ENCODE peak calls at places on chromosomes 1 and 21, in five cellular contexts. Q is colonic mucosa, B is GM23338, E is adrenal gland, J is neural progenitor cell. T is an unnamed sample.

GRCh38 chr1:109783436-109783835 is 19.7 kb upstream of the EPS8L3 start:
- DNase-seq in Q (no peak), B (peak; percentile 31), E (no peak), J (peak; percentile 37), T (no peak)

GRCh38 chr1:110155878-110156522 is 5.7 kb downstream of the SLC6A17 start:
- DNase-seq in J (peak; percentile 85), E (peak; percentile 77), Q (peak; percentile 42), B (peak; percentile 76), T (peak; percentile 79)

GRCh38 chr1:9843576-9843945 is 19.8 kb upstream of the CLSTN1 start:
- DNase-seq in B (no peak), E (no peak), Q (peak; percentile 78), J (no peak), T (no peak)

GRCh38 chr1:38848069-38848468 is 11.5 kb downstream of the RRAGC start:
- DNase-seq in J (no peak), B (no peak), E (no peak), Q (no peak), T (no peak)

GRCh38 chr21:19507682-19508260 is 1104.2 kb upstream of the TMPRSS15 start:
- DNase-seq in B (peak; percentile 65), E (no peak), Q (no peak), J (peak; percentile 31), T (no peak)

GRCh38 chr1:233005703-233006102 is 55.3 kb downstream of the NTPCR start:
- DNase-seq in Q (no peak), E (no peak), J (no peak), B (no peak), T (no peak)

GRCh38 chr1:41455479-41456271 is 28.8 kb downstream of the EDN2 start:
- DNase-seq in B (no peak), Q (no peak), J (no peak), E (peak; percentile 56), T (no peak)

GRCh38 chr1:56409112-56409691 is 170.2 kb downstream of the PLPP3 start:
- DNase-seq in Q (peak; percentile 70), B (peak; percentile 77), E (no peak), J (no peak), T (peak; percentile 79)

GRCh38 chr1:44484155-44484688 is 79.2 kb downstream of the RNF220 start:
- DNase-seq in Q (no peak), B (peak; percentile 87), E (no peak), J (peak; percentile 38), T (no peak)

GRCh38 chr1:1132042-1132927 is 16.4 kb upstream of the C1orf159 start:
- DNase-seq in J (no peak), E (no peak), B (no peak), Q (peak; percentile 78), T (peak; percentile 80)

GRCh38 chr1:206715552-206716518 is 31.1 kb downstream of the MAPKAPK2 start:
- DNase-seq in J (no peak), B (no peak), E (no peak), Q (no peak), T (peak; percentile 17)

GRCh38 chr1:206714331-206715058 is 29.8 kb downstream of the MAPKAPK2 start:
- DNase-seq in J (no peak), B (no peak), Q (peak; percentile 65), E (peak; percentile 74), T (peak; percentile 28)

GRCh38 chr1:206713070-206713469 is 28.4 kb downstream of the MAPKAPK2 start:
- DNase-seq in J (no peak), E (no peak), B (no peak), Q (no peak), T (peak; percentile 15)

GRCh38 chr1:206715120-206715519 is 30.4 kb downstream of the MAPKAPK2 start:
- DNase-seq in Q (no peak), B (no peak), E (no peak), J (no peak), T (peak; percentile 6)

GRCh38 chr1:206713910-206714312 is 29.2 kb downstream of the MAPKAPK2 start:
- DNase-seq in Q (no peak), B (no peak), J (no peak), E (no peak), T (no peak)
- H3K4me1 ChIP-seq in Q (peaks cover 37% of the 10 kb centered on the region), B (no peaks in the 10 kb centered on the region), J (peaks cover 16% of the 10 kb centered on the region), E (peaks cover 41% of the 10 kb centered on the region), T (peaks cover 64% of the 10 kb centered on the region)

GRCh38 chr21:42764883-42765282 is 111.5 kb downstream of the PDE9A start:
- DNase-seq in J (no peak), B (no peak), E (no peak), Q (no peak), T (no peak)
- TF ChIP-seq CTCF in J (no peak), B (no peak), E (no peak), Q (no peak), T (no peak)

DNA sequence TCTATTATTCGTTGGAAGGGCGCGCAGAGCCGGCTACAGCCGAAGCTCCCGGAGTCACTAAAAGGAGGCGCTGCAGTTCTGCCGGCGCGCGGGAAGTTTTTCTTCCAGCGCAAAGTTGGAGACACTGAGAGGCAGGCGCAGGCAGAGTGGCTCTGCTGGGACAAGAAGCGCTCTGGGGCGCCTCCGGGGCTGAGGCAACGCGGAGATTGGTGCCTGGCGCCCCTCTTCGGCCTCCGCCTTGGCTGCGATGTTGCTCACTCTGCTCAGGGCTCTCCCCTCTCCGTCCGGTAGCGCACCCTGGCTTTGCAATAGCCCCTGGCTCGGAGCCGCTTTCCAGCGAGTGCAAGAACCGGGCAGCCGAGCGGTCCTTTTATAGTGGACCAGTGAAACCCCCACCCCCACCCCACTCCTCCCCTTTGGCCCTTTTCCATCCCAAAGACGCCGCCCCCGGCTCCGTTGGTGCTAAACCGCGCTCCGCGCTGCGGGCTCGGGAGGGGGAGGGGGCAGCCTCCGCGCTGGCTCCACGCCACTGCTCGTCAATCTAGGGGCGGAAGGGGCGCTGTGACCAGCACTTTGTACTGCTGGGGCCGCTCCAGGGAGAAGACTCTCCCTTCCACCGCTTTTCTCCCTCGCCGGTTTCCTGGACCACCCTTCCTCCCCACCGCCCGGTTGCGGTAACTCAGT is at the start of gene ADAMTS1:
- DNase-seq in B (peak; percentile 87), J (peak; percentile 95), Q (peak; percentile 78), E (peak; percentile 75), T (peak; percentile 88)
- H3K27ac ChIP-seq in B (peak within 1 kb of the TSS; percentile 28), J (peak within 1 kb of the TSS; percentile 57), Q (peak within 1 kb of the TSS; percentile 82), E (peak within 1 kb of the TSS; percentile 64), T (peak within 1 kb of the TSS; percentile 94)

GRCh38 chr1:152185544-152186391 is 26.7 kb upstream of the RPTN start:
- DNase-seq in J (peak; percentile 20), E (peak; percentile 59), Q (peak; percentile 35), B (peak; percentile 81), T (no peak)
- H3K4me1 ChIP-seq in J (no peaks in the 10 kb centered on the region), E (no peaks in the 10 kb centered on the region), Q (no peaks in the 10 kb centered on the region), B (no peaks in the 10 kb centered on the region), T (no peaks in the 10 kb centered on the region)

DNA sequence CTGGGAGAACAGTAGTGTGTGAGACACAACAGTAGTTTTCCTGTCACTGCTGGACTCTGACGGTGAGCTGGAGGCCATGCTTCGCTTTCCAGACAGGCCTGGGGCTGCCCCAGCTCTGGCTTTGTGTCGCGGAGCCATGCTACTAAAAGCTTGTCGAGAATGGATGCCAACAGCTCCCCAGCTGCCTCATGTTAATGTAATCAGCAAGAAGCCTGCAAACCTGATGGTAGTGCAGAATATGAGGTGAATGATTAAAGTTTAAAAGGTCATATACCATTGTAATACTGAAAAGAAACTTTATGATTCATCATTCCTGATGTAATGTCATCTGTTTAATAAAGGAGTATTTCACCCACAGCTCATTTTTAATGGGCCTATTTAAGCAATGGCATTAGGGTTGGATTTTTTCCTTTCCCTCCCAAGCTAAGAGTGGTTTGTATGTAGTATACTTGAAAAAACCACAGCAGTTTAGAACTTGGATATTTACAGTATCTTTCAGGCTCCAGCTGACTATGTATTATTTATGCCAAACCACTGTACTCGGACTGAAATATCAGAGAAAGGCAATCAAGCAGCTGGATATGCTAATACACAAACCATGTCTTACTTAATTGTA is 343.1 kb downstream of the NUF2 start:
- DNase-seq in E (no peak), J (no peak), Q (no peak), B (no peak), T (no peak)
- TF ChIP-seq CTCF in E (no peak), J (no peak), Q (no peak), B (no peak), T (no peak)